ENCODE peak calls at places on chromosomes 5 and 9, in four cellular contexts. One of them, this sample, is unnamed.

GRCh38 chr5:104942735-104943134 is 1380.1 kb upstream of the NUDT12 start:
- DNase-seq in heart right ventricle: no peak
- DNase-seq in CD4-positive, alpha-beta T cell: no peak
- DNase-seq in H9: no peak
- DNase-seq in this sample: no peak

GRCh38 chr5:157309796-157310195 is 43.9 kb downstream of the CYFIP2 start:
- DNase-seq in heart right ventricle: no peak
- DNase-seq in CD4-positive, alpha-beta T cell: no peak
- DNase-seq in H9: peak
- DNase-seq in this sample: no peak

GRCh38 chr5:142866563-142867275 is 96.5 kb downstream of the ARHGAP26 start:
- DNase-seq in H9: peak
- DNase-seq in heart right ventricle: peak
- DNase-seq in CD4-positive, alpha-beta T cell: peak
- DNase-seq in this sample: no peak

GRCh38 chr9:91847576-91847975 is 102.5 kb downstream of the ROR2 start:
- DNase-seq in H9: no peak
- DNase-seq in heart right ventricle: no peak
- DNase-seq in CD4-positive, alpha-beta T cell: no peak
- DNase-seq in this sample: no peak

GRCh38 chr5:5025774-5026406 is 114.2 kb upstream of the ADAMTS16 start:
- DNase-seq in H9: no peak
- DNase-seq in heart right ventricle: no peak
- DNase-seq in CD4-positive, alpha-beta T cell: no peak
- DNase-seq in this sample: no peak

GRCh38 chr9:82438581-82438980 is 450.0 kb downstream of the SPATA31D1 start:
- DNase-seq in heart right ventricle: no peak
- DNase-seq in H9: no peak
- DNase-seq in CD4-positive, alpha-beta T cell: no peak
- DNase-seq in this sample: no peak

GRCh38 chr9:136291306-136292025 is 12.4 kb downstream of the CCDC187 start:
- DNase-seq in CD4-positive, alpha-beta T cell: no peak
- DNase-seq in H9: no peak
- DNase-seq in heart right ventricle: no peak
- DNase-seq in this sample: no peak

GRCh38 chr9:33676746-33677505 is 118.4 kb upstream of the PRSS3 start:
- DNase-seq in CD4-positive, alpha-beta T cell: peak
- DNase-seq in H9: peak
- DNase-seq in heart right ventricle: peak
- DNase-seq in this sample: peak

GRCh38 chr5:11504083-11504785 is 400.0 kb downstream of the CTNND2 start:
- DNase-seq in CD4-positive, alpha-beta T cell: no peak
- DNase-seq in heart right ventricle: no peak
- DNase-seq in H9: no peak
- DNase-seq in this sample: no peak

GRCh38 chr9:85420750-85421149 is 321.0 kb downstream of the AGTPBP1 start:
- DNase-seq in heart right ventricle: no peak
- DNase-seq in H9: peak
- DNase-seq in CD4-positive, alpha-beta T cell: no peak
- DNase-seq in this sample: no peak

GRCh38 chr9:93303258-93303771 is 119.4 kb downstream of the WNK2 start:
- DNase-seq in CD4-positive, alpha-beta T cell: no peak
- DNase-seq in H9: peak
- DNase-seq in heart right ventricle: no peak
- DNase-seq in this sample: no peak

GRCh38 chr5:180975338-180975737 is 13.3 kb upstream of the BTNL3 start:
- DNase-seq in CD4-positive, alpha-beta T cell: no peak
- DNase-seq in heart right ventricle: no peak
- DNase-seq in H9: no peak
- DNase-seq in this sample: no peak

GRCh38 chr9:20593551-20593950 is 28.7 kb downstream of the MLLT3 start:
- DNase-seq in H9: no peak
- DNase-seq in heart right ventricle: no peak
- DNase-seq in CD4-positive, alpha-beta T cell: no peak
- DNase-seq in this sample: no peak

GRCh38 chr5:131672791-131673190 is 37.8 kb upstream of the RAPGEF6 start:
- DNase-seq in H9: no peak
- DNase-seq in heart right ventricle: no peak
- DNase-seq in CD4-positive, alpha-beta T cell: no peak
- DNase-seq in this sample: no peak

GRCh38 chr5:169411789-169412425 is 111.0 kb upstream of the SLIT3 start:
- DNase-seq in heart right ventricle: no peak
- DNase-seq in CD4-positive, alpha-beta T cell: no peak
- DNase-seq in H9: no peak
- DNase-seq in this sample: no peak

GRCh38 chr5:4098226-4098625 is 502.6 kb downstream of the IRX1 start:
- DNase-seq in heart right ventricle: no peak
- DNase-seq in CD4-positive, alpha-beta T cell: no peak
- DNase-seq in H9: no peak
- DNase-seq in this sample: no peak

GRCh38 chr5:117131048-117131679 is 556.5 kb upstream of the SEMA6A start:
- DNase-seq in CD4-positive, alpha-beta T cell: no peak
- DNase-seq in heart right ventricle: no peak
- DNase-seq in H9: no peak
- DNase-seq in this sample: no peak

GRCh38 chr5:120139039-120139438 is 325.1 kb upstream of the PRR16 start:
- DNase-seq in CD4-positive, alpha-beta T cell: no peak
- DNase-seq in H9: no peak
- DNase-seq in heart right ventricle: peak
- DNase-seq in this sample: no peak

GRCh38 chr5:132065351-132065937 is 5.0 kb downstream of the IL3 start:
- DNase-seq in heart right ventricle: peak
- DNase-seq in H9: peak
- DNase-seq in CD4-positive, alpha-beta T cell: peak
- DNase-seq in this sample: no peak

GRCh38 chr5:163503106-163504090 is 2.0 kb upstream of the MAT2B start:
- DNase-seq in H9: peak
- DNase-seq in CD4-positive, alpha-beta T cell: no peak
- DNase-seq in heart right ventricle: peak
- DNase-seq in this sample: peak

GRCh38 chr5:144307726-144308125 is 137.1 kb downstream of the KCTD16 start:
- DNase-seq in CD4-positive, alpha-beta T cell: no peak
- DNase-seq in heart right ventricle: no peak
- DNase-seq in H9: no peak
- DNase-seq in this sample: no peak

GRCh38 chr5:77957-78804 is 13.8 kb upstream of the PLEKHG4B start:
- DNase-seq in H9: no peak
- DNase-seq in CD4-positive, alpha-beta T cell: no peak
- DNase-seq in heart right ventricle: peak
- DNase-seq in this sample: no peak

GRCh38 chr9:126522957-126523356 is 90.8 kb upstream of the LMX1B start:
- DNase-seq in heart right ventricle: no peak
- DNase-seq in H9: peak
- DNase-seq in CD4-positive, alpha-beta T cell: no peak
- DNase-seq in this sample: no peak

DNA sequence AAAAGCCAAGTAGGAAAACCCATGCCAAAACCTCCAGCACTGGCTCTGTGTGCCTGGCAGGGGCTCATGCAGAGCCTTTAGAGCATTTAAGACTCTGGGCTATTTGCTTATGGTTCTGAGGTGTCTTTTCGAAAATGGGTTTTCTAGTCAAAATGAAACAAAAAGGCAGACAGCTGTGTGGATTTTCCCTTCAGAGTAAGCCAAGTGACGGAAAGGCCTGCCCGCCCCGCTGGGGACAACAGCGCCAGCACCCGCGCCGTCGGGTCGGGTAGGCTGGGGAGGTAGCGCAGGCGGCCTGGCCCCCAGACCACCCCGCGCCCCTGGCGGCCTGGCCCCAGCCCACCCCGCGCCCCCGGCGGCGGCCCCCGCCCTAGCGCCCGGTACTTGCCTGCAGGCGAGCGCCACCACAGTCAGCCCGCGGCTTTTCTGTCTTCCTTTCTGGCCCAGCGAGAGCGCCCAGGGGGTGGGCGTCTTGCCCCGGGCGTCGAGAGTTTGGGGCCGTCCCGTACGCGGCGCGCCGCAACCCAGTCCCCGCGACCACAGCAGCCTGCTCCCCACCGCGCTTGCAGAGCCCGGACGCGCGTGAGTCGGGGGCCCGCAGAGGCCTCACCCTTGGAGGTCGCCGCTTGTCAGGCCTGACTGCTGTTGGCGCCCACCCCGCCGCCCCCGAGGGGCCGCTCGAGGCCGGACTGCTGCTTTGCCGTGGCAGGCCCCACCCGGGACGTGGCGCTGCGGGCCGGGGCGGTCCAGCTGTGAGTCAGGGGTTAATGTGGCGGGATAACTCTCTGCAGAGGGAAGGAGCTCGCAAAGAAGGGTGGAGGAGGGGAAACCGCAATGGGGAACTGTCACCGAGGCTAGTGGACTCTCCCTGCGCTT is at the start of gene TICAM2:
- DNase-seq in heart right ventricle: peak
- DNase-seq in H9: peak
- DNase-seq in CD4-positive, alpha-beta T cell: peak
- DNase-seq in this sample: peak
- H3K27ac ChIP-seq in heart right ventricle: peak
- H3K27ac ChIP-seq in H9: no peak
- H3K27ac ChIP-seq in CD4-positive, alpha-beta T cell: no peak
- H3K27ac ChIP-seq in this sample: peak

DNA sequence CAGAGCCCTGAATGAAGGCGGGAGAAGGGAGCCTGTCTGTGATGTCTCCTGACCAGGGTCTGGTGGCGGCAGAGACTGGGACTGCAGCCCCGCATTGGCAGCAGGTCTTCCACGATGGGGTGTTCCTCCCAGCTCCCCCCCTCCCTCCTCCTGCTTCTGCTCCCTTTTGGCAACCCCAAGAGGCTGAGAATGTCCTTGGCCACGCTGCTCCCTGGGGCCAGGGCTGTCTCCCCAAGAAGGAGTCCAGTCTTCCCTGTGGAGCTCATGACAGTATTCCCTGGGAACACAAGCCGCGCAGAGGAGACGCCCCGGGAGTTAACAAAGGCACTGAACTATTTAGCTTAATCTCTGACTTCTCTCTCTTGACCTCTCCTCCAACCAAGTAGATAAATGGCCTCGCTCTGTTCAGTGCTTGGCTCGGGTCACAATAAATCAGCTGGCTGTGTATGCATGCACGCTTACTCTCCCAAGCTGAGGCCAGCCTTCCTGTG is 84.0 kb upstream of the NEURL1B start:
- DNase-seq in H9: no peak
- DNase-seq in heart right ventricle: peak
- DNase-seq in CD4-positive, alpha-beta T cell: no peak
- DNase-seq in this sample: peak
- H3K27ac ChIP-seq in H9: no peak
- H3K27ac ChIP-seq in heart right ventricle: peak
- H3K27ac ChIP-seq in CD4-positive, alpha-beta T cell: no peak
- H3K27ac ChIP-seq in this sample: no peak

GRCh38 chr5:74673011-74673790 is 11.8 kb upstream of the HEXB start:
- DNase-seq in heart right ventricle: peak
- DNase-seq in H9: no peak
- DNase-seq in CD4-positive, alpha-beta T cell: no peak
- DNase-seq in this sample: peak
- H3K27ac ChIP-seq in heart right ventricle: peak
- H3K27ac ChIP-seq in H9: no peak
- H3K27ac ChIP-seq in CD4-positive, alpha-beta T cell: no peak
- H3K27ac ChIP-seq in this sample: peak

GRCh38 chr9:89467278-89467625 is 30.7 kb downstream of the SEMA4D start:
- DNase-seq in H9: no peak
- DNase-seq in heart right ventricle: no peak
- DNase-seq in CD4-positive, alpha-beta T cell: no peak
- DNase-seq in this sample: no peak

GRCh38 chr9:89463986-89464901 is 33.7 kb downstream of the SEMA4D start:
- DNase-seq in heart right ventricle: no peak
- DNase-seq in CD4-positive, alpha-beta T cell: peak
- DNase-seq in H9: no peak
- DNase-seq in this sample: no peak

GRCh38 chr9:89466451-89467277 is 31.2 kb downstream of the SEMA4D start:
- DNase-seq in CD4-positive, alpha-beta T cell: no peak
- DNase-seq in heart right ventricle: no peak
- DNase-seq in H9: no peak
- DNase-seq in this sample: no peak

GRCh38 chr9:89464991-89465390 is 32.9 kb downstream of the SEMA4D start:
- DNase-seq in heart right ventricle: no peak
- DNase-seq in CD4-positive, alpha-beta T cell: no peak
- DNase-seq in H9: no peak
- DNase-seq in this sample: no peak

GRCh38 chr9:89465726-89466308 is 32.1 kb downstream of the SEMA4D start:
- DNase-seq in heart right ventricle: no peak
- DNase-seq in H9: no peak
- DNase-seq in CD4-positive, alpha-beta T cell: no peak
- DNase-seq in this sample: no peak
- H3K27ac ChIP-seq in heart right ventricle: no peak
- H3K27ac ChIP-seq in H9: no peak
- H3K27ac ChIP-seq in CD4-positive, alpha-beta T cell: peak
- H3K27ac ChIP-seq in this sample: no peak

DNA sequence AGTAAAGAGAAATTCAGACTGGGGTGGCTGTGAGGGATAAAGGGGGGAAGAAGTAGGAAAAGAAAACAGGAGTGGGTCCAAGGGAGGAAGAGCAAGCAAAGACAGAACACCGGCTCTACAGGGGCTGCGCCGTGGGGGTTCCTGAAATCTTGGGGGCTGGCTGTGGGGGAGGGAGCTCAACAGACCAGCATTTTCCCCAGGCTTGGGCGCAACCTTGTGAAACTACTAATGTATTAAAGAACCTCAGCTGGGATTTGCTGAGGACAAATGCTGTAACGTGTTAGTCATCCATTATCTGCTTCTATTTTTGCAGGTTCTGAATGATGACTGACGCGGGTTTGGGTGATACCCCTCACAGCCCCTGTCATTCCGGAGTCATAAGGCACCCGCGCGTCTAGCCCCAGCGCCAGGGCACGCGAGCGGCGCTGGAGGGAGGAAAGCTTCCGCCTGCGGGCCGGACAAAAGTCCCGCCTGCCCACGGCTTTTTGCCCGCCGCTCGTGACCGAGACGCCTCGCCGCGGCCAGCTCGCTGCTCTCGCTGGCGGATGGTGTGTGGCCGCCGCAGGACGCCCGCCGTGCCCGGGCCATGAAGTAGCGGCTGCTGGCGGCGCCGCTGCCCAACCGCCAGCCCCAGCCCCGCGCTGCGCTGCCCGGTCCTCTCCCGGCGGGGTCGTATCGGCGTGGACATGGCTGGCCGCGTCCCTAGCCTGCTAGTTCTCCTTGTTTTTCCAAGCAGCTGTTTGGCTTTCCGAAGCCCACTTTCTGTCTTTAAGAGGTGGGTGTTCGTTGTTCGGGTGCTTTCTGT is 110.6 kb downstream of the PAM start:
- DNase-seq in CD4-positive, alpha-beta T cell: no peak
- DNase-seq in H9: peak
- DNase-seq in heart right ventricle: peak
- DNase-seq in this sample: peak
- H3K27ac ChIP-seq in CD4-positive, alpha-beta T cell: no peak
- H3K27ac ChIP-seq in H9: peak
- H3K27ac ChIP-seq in heart right ventricle: peak
- H3K27ac ChIP-seq in this sample: peak

GRCh38 chr9:2016411-2017208 is 1.5 kb downstream of the SMARCA2 start:
- DNase-seq in H9: peak
- DNase-seq in heart right ventricle: peak
- DNase-seq in CD4-positive, alpha-beta T cell: peak
- DNase-seq in this sample: peak
- H3K27ac ChIP-seq in H9: no peak
- H3K27ac ChIP-seq in heart right ventricle: peak
- H3K27ac ChIP-seq in CD4-positive, alpha-beta T cell: peak
- H3K27ac ChIP-seq in this sample: peak

This sample was measured in caudate nucleus.